ENCODE peak calls at places on chromosomes 16 and 17, in five cellular contexts. Z, W, V, N and A are unnamed samples.
A peak's percentile ranks its signal among the peaks of the same experiment; 100 is the strongest.

GRCh38 chr16:641326-642188 is at the start of gene MCRIP2:
- DNase-seq in Z (peak; percentile 96), W (peak; percentile 85), V (peak; percentile 91), N (peak; percentile 91), A (peak; percentile 95)

GRCh38 chr16:11683140-11683539 is 14.9 kb downstream of the SNN start:
- DNase-seq in Z (no peak), W (peak; percentile 68), V (peak; percentile 48), N (no peak), A (no peak)

GRCh38 chr17:41177727-41178271 is at the start of gene KRTAP4-2:
- DNase-seq in Z (no peak), W (no peak), V (no peak), N (no peak), A (no peak)

GRCh38 chr16:68259007-68259406 is 5.3 kb upstream of the SLC7A6 start:
- DNase-seq in Z (no peak), W (no peak), V (no peak), N (no peak), A (no peak)

GRCh38 chr17:78172284-78173024 is 4.1 kb downstream of the SYNGR2 start:
- DNase-seq in Z (peak; percentile 65), W (peak; percentile 48), V (no peak), N (peak; percentile 90), A (peak; percentile 87)

GRCh38 chr17:67038861-67039365 is 5.4 kb upstream of the CACNG1 start:
- DNase-seq in Z (no peak), W (no peak), V (no peak), N (no peak), A (no peak)

GRCh38 chr16:13014516-13014915 is 113.1 kb downstream of the SHISA9 start:
- DNase-seq in Z (no peak), W (no peak), V (no peak), N (no peak), A (no peak)

GRCh38 chr16:19179890-19180490 is 11.9 kb downstream of the SYT17 start:
- DNase-seq in Z (peak; percentile 72), W (peak; percentile 63), V (peak; percentile 75), N (peak; percentile 71), A (no peak)

GRCh38 chr17:29836643-29837042 is 93.4 kb downstream of the SSH2 start:
- DNase-seq in Z (no peak), W (no peak), V (no peak), N (no peak), A (no peak)

GRCh38 chr16:56423584-56424403 is 1.6 kb downstream of the AMFR start:
- DNase-seq in Z (no peak), W (peak; percentile 62), V (no peak), N (no peak), A (no peak)

GRCh38 chr16:177394-177822 is 928 bp downstream of the HBA1 start:
- DNase-seq in Z (peak; percentile 47), W (no peak), V (no peak), N (no peak), A (peak; percentile 49)

GRCh38 chr17:11144358-11145233 is 96.4 kb upstream of the SHISA6 start:
- DNase-seq in Z (no peak), W (peak; percentile 12), V (no peak), N (peak; percentile 63), A (no peak)

GRCh38 chr16:73064227-73064995 is 16.5 kb upstream of the ZFHX3 start:
- DNase-seq in Z (peak; percentile 61), W (no peak), V (peak; percentile 64), N (no peak), A (peak; percentile 64)

GRCh38 chr17:64231567-64232141 is 31.4 kb downstream of the TEX2 start:
- DNase-seq in Z (no peak), W (no peak), V (no peak), N (no peak), A (no peak)

GRCh38 chr16:31460582-31461002 is 1.3 kb downstream of the ARMC5 start:
- DNase-seq in Z (no peak), W (peak; percentile 67), V (peak; percentile 63), N (no peak), A (peak; percentile 68)

GRCh38 chr17:6572997-6573396 is 16.6 kb upstream of the PITPNM3 start:
- DNase-seq in Z (no peak), W (no peak), V (no peak), N (no peak), A (peak; percentile 68)

GRCh38 chr17:40086150-40087044 is 14.0 kb downstream of the NR1D1 start:
- DNase-seq in Z (peak; percentile 73), W (peak; percentile 77), V (no peak), N (no peak), A (no peak)

GRCh38 chr17:79844869-79845600 is 5.8 kb upstream of the CBX4 start:
- DNase-seq in Z (peak; percentile 62), W (peak; percentile 70), V (peak; percentile 75), N (peak; percentile 67), A (peak; percentile 85)

GRCh38 chr16:54266363-54266955 is 20.1 kb downstream of the IRX3 start:
- DNase-seq in Z (no peak), W (no peak), V (no peak), N (no peak), A (no peak)

GRCh38 chr17:72117748-72118587 is 2.9 kb upstream of the SOX9 start:
- DNase-seq in Z (no peak), W (no peak), V (no peak), N (peak; percentile 40), A (no peak)

GRCh38 chr16:27366687-27367462 is 35.1 kb upstream of the IL21R start:
- DNase-seq in Z (no peak), W (no peak), V (peak; percentile 72), N (no peak), A (no peak)

GRCh38 chr16:4893103-4893862 is 43.7 kb downstream of the PPL start:
- DNase-seq in Z (no peak), W (no peak), V (no peak), N (no peak), A (no peak)

GRCh38 chr16:56506941-56507340 is 12.9 kb downstream of the BBS2 start:
- DNase-seq in Z (no peak), W (no peak), V (no peak), N (no peak), A (no peak)

GRCh38 chr17:34578656-34579016 is 746 bp upstream of the TMEM132E start:
- DNase-seq in Z (no peak), W (no peak), V (no peak), N (no peak), A (no peak)

GRCh38 chr17:2894782-2895181 is 98.5 kb downstream of the RAP1GAP2 start:
- DNase-seq in Z (no peak), W (no peak), V (no peak), N (peak; percentile 52), A (no peak)

GRCh38 chr16:75928295-75928694 is 202.0 kb upstream of the CPHXL start:
- DNase-seq in Z (no peak), W (no peak), V (no peak), N (no peak), A (no peak)

GRCh38 chr16:82609140-82609539 is 17.6 kb upstream of the CDH13 start:
- DNase-seq in Z (peak; percentile 77), W (no peak), V (no peak), N (no peak), A (peak; percentile 76)

GRCh38 chr16:89316701-89317100 is 99.2 kb downstream of the ZNF778 start:
- DNase-seq in Z (no peak), W (no peak), V (no peak), N (no peak), A (peak; percentile 57)
- H3K4me1 ChIP-seq in Z (peaks cover 95% of the 10 kb centered on the region), W (peaks cover 38% of the 10 kb centered on the region), V (peaks cover 53% of the 10 kb centered on the region), N (peaks cover 44% of the 10 kb centered on the region), A (peaks cover 16% of the 10 kb centered on the region)

DNA sequence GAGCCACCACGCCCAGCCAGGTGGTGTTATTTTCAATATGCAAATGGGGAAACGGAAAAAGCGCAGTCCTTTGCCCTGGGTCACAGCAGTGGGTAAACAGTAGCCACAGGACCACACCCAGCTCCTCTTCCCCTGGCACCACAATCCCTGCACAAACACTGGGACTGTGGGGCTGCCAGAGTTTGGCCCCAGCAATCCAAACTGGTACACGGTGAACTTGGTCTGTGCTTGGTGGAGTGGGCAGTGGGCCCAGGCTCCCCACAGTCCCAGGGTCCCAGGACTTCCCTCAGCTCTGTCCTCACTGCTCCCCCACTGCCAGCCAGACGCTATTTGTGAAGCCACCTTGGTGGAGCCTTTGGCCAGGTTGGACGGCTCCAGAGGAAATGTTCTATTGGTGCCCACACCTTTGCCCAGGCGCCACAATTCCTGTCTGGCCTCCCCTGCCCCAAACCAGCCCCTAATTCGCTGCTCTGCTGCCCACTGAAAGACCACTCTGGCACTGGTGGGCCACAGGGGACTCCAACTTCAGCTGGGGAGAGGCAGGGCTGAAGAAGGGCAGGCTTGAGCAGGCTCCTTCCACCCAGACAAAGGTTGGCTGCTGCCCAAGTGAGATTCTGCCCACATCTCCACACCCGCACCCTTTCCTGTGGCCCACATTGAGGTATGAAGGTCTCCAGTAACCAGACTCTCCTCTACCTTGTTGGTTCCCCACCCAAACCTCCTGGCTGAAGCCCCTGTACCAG is 2.1 kb downstream of the CHAD start:
- DNase-seq in Z (no peak), W (no peak), V (peak; percentile 53), N (peak; percentile 88), A (no peak)
- H3K36me3 ChIP-seq in Z (no peaks in the 10 kb centered on the region), W (no peaks in the 10 kb centered on the region), V (no peaks in the 10 kb centered on the region), N (no peaks in the 10 kb centered on the region), A (peaks cover 2% of the 10 kb centered on the region)

GRCh38 chr17:4500188-4500565 is 1.5 kb downstream of the SPNS2 start:
- DNase-seq in Z (no peak), W (no peak), V (no peak), N (no peak), A (no peak)

GRCh38 chr17:4499431-4500187 is 928 bp downstream of the SPNS2 start:
- DNase-seq in Z (peak; percentile 52), W (no peak), V (no peak), N (no peak), A (peak; percentile 79)

GRCh38 chr17:4497101-4497824 is 1.4 kb upstream of the SPNS2 start:
- DNase-seq in Z (no peak), W (peak; percentile 69), V (no peak), N (no peak), A (peak; percentile 94)

GRCh38 chr17:4501295-4501949 is 2.7 kb downstream of the SPNS2 start:
- DNase-seq in Z (no peak), W (no peak), V (no peak), N (no peak), A (no peak)

DNA sequence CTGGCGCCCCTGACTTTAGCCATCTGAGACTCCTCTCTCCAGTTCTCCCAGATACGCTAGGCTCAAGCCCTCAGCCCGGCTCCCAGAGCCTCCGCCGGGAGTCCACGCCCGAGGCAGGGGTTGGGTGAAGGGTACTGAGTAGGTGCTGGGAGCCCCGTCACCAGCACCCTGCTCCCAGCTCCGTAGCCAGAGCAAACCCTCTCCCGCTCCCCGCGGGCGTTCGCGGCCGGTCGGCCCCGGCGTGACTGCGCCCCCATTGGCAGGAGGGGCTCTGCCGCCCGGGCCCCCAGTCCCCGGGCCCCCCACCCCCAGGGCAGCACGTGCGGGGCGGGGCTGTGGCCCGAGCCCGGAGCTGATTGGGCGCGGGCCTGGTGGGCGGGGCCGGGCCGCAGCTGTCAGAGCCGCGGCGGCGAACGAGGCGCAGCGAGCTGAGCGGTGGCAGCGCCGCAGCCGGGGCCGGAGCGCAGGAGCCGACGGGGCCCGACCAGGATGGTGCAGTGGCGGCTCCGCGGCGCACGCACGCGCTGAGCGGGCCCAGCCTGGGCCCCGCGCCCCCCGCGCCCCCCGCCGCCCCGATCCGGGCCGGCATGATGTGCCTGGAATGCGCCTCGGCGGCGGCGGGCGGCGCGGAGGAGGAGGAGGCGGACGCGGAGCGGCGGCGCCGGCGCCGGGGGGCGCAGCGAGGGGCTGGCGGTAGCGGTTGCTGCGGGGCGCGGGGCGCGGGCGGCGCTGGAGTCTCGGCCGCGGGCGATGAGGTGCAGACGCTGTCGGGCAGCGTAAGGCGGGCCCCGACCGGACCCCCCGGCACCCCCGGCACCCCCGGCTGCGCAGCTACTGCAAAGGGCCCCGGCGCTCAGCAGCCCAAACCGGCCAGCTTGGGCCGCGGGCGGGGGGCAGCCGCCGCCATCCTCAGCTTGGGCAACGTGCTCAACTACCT is at the start of gene SPNS2:
- DNase-seq in Z (peak; percentile 82), W (peak; percentile 85), V (no peak), N (peak; percentile 65), A (peak; percentile 88)
- TF ChIP-seq CTCF in Z (no peak), W (peak; percentile 29), V (no peak), N (no peak), A (no peak)

GRCh38 chr17:61317779-61318178 is 81.9 kb upstream of the TBX2 start:
- DNase-seq in Z (no peak), W (no peak), V (no peak), N (no peak), A (no peak)
- H3K4me1 ChIP-seq in Z (peaks cover 31% of the 10 kb centered on the region), W (no peaks in the 10 kb centered on the region), V (peaks cover 20% of the 10 kb centered on the region), N (no peaks in the 10 kb centered on the region), A (peaks cover 24% of the 10 kb centered on the region)